ENCODE peak calls at places on chromosomes 16 and 17, in eight cellular contexts. One of them, this sample, is unnamed.

GRCh38 chr17:81165246-81166032 is at the start of gene PVALEF:
- DNase-seq in AG04449: no peak
- DNase-seq in fibroblast of lung: no peak
- DNase-seq in OCI-LY7: no peak
- DNase-seq in psoas muscle: peak
- DNase-seq in cardiac fibroblast: no peak
- DNase-seq in PC-9: no peak
- DNase-seq in A673: no peak
- DNase-seq in this sample: no peak

GRCh38 chr17:20236586-20237227 is 227.5 kb downstream of the SPECC1 start:
- DNase-seq in cardiac fibroblast: no peak
- DNase-seq in fibroblast of lung: no peak
- DNase-seq in psoas muscle: no peak
- DNase-seq in PC-9: no peak
- DNase-seq in AG04449: no peak
- DNase-seq in OCI-LY7: no peak
- DNase-seq in A673: no peak
- DNase-seq in this sample: no peak

GRCh38 chr17:35640977-35641526 is 53.9 kb downstream of the AP2B1 start:
- DNase-seq in A673: no peak
- DNase-seq in fibroblast of lung: no peak
- DNase-seq in psoas muscle: no peak
- DNase-seq in OCI-LY7: no peak
- DNase-seq in AG04449: no peak
- DNase-seq in PC-9: no peak
- DNase-seq in cardiac fibroblast: no peak
- DNase-seq in this sample: no peak

GRCh38 chr17:75549246-75550138 is 24.0 kb downstream of the LLGL2 start:
- DNase-seq in fibroblast of lung: no peak
- DNase-seq in cardiac fibroblast: no peak
- DNase-seq in psoas muscle: no peak
- DNase-seq in A673: no peak
- DNase-seq in OCI-LY7: no peak
- DNase-seq in PC-9: peak
- DNase-seq in AG04449: no peak
- DNase-seq in this sample: no peak

GRCh38 chr17:82905130-82905529 is 65.3 kb upstream of the ZNF750 start:
- DNase-seq in fibroblast of lung: no peak
- DNase-seq in cardiac fibroblast: no peak
- DNase-seq in AG04449: no peak
- DNase-seq in PC-9: no peak
- DNase-seq in A673: no peak
- DNase-seq in OCI-LY7: no peak
- DNase-seq in psoas muscle: no peak
- DNase-seq in this sample: no peak

GRCh38 chr17:72710834-72711233 is 381.7 kb downstream of the SLC39A11 start:
- DNase-seq in A673: no peak
- DNase-seq in fibroblast of lung: no peak
- DNase-seq in PC-9: no peak
- DNase-seq in AG04449: no peak
- DNase-seq in cardiac fibroblast: no peak
- DNase-seq in psoas muscle: no peak
- DNase-seq in OCI-LY7: no peak
- DNase-seq in this sample: no peak

GRCh38 chr17:81379523-81379942 is 15.7 kb upstream of the BAHCC1 start:
- DNase-seq in AG04449: no peak
- DNase-seq in OCI-LY7: no peak
- DNase-seq in cardiac fibroblast: no peak
- DNase-seq in psoas muscle: peak
- DNase-seq in PC-9: peak
- DNase-seq in fibroblast of lung: no peak
- DNase-seq in A673: no peak
- DNase-seq in this sample: no peak

GRCh38 chr17:69819316-69820087 is 255.5 kb upstream of the KCNJ16 start:
- DNase-seq in cardiac fibroblast: peak
- DNase-seq in AG04449: peak
- DNase-seq in psoas muscle: no peak
- DNase-seq in fibroblast of lung: peak
- DNase-seq in A673: no peak
- DNase-seq in OCI-LY7: no peak
- DNase-seq in PC-9: no peak
- DNase-seq in this sample: no peak

GRCh38 chr17:51298508-51299371 is 38.4 kb downstream of the UTP18 start:
- DNase-seq in psoas muscle: no peak
- DNase-seq in AG04449: no peak
- DNase-seq in OCI-LY7: peak
- DNase-seq in A673: peak
- DNase-seq in fibroblast of lung: peak
- DNase-seq in cardiac fibroblast: peak
- DNase-seq in PC-9: no peak
- DNase-seq in this sample: no peak

GRCh38 chr16:62033065-62033464 is 3.2 kb downstream of the CDH8 start:
- DNase-seq in OCI-LY7: no peak
- DNase-seq in AG04449: no peak
- DNase-seq in PC-9: no peak
- DNase-seq in cardiac fibroblast: no peak
- DNase-seq in psoas muscle: no peak
- DNase-seq in fibroblast of lung: no peak
- DNase-seq in A673: no peak
- DNase-seq in this sample: no peak

GRCh38 chr17:80856863-80857488 is 134.7 kb upstream of the CHMP6 start:
- DNase-seq in AG04449: no peak
- DNase-seq in psoas muscle: peak
- DNase-seq in A673: no peak
- DNase-seq in cardiac fibroblast: no peak
- DNase-seq in fibroblast of lung: no peak
- DNase-seq in PC-9: no peak
- DNase-seq in OCI-LY7: no peak
- DNase-seq in this sample: no peak

GRCh38 chr17:60601443-60602384 is 1.7 kb downstream of the PPM1D start:
- DNase-seq in AG04449: no peak
- DNase-seq in PC-9: peak
- DNase-seq in fibroblast of lung: peak
- DNase-seq in cardiac fibroblast: peak
- DNase-seq in A673: peak
- DNase-seq in psoas muscle: no peak
- DNase-seq in OCI-LY7: peak
- DNase-seq in this sample: no peak

GRCh38 chr17:18045691-18046090 is 6.5 kb downstream of the GID4 start:
- DNase-seq in OCI-LY7: peak
- DNase-seq in cardiac fibroblast: no peak
- DNase-seq in A673: no peak
- DNase-seq in psoas muscle: no peak
- DNase-seq in AG04449: no peak
- DNase-seq in PC-9: no peak
- DNase-seq in fibroblast of lung: no peak
- DNase-seq in this sample: no peak

DNA sequence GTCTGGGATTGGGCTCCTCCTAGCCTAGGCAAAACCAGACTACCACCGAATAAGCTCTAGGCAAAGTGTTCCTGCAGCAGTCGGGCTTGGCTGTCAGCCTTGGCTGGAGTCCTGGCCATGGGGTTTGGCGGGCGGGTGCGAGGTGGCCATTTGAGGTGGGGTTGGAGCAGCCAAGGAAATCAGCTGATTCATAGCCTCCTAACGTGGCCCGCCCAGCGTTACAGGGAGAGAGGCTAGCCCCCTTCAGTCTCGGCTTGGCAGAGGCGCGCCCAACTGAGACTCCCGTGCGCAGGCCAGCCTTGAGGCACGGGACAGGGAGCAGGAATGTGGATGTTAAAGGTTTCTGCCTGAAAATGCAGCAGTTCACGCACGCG is 1.9 kb downstream of the PMP22 start:
- DNase-seq in psoas muscle: peak
- DNase-seq in PC-9: no peak
- DNase-seq in A673: peak
- DNase-seq in cardiac fibroblast: peak
- DNase-seq in OCI-LY7: no peak
- DNase-seq in fibroblast of lung: peak
- DNase-seq in AG04449: no peak
- DNase-seq in this sample: no peak
- H3K4me3 ChIP-seq in psoas muscle: peak
- H3K4me3 ChIP-seq in PC-9: no peak
- H3K4me3 ChIP-seq in A673: no peak
- H3K4me3 ChIP-seq in cardiac fibroblast: peak
- H3K4me3 ChIP-seq in OCI-LY7: no peak
- H3K4me3 ChIP-seq in fibroblast of lung: peak
- H3K4me3 ChIP-seq in AG04449: peak
- H3K4me3 ChIP-seq in this sample: no peak

DNA sequence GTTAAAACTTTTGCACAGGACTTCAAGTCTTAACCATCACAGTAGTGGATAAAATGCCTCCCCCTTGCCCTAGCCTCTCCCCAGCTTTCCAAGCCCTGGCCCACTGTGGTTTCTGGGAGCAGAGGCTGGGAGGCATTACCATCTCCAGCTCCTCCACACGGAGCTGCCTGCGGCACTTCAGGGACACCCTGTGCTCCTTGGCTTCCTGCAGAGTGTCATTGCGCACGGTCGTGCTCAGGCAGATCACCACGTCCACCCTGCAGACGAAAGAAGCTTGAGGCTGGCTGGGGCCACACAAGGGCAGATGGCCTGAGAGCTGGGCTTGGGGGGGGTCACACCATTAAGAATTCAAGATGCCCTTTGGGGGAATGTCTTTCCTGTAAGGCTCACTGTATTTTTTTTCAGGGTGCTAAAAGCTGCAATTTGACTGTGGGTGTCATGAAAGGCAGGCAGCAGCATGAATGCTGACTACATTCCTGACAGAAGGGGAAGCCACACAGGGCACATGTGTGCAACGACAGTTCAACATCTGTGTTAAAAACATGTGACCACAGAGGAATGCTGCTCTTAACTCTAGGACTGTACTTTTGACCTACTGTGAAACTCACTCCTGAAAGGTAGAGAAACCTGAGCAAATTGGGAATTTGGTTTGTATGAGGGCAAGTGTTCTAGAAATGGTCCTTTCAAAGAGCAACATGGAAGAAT is 47.7 kb upstream of the CLEC18B start:
- DNase-seq in OCI-LY7: no peak
- DNase-seq in PC-9: no peak
- DNase-seq in cardiac fibroblast: no peak
- DNase-seq in fibroblast of lung: no peak
- DNase-seq in A673: no peak
- DNase-seq in psoas muscle: no peak
- DNase-seq in AG04449: no peak
- DNase-seq in this sample: no peak
- TF ChIP-seq CTCF in OCI-LY7: no peak
- TF ChIP-seq CTCF in PC-9: no peak
- TF ChIP-seq CTCF in cardiac fibroblast: no peak
- TF ChIP-seq CTCF in fibroblast of lung: no peak
- TF ChIP-seq CTCF in A673: no peak
- TF ChIP-seq CTCF in psoas muscle: no peak
- TF ChIP-seq CTCF in AG04449: no peak
- TF ChIP-seq CTCF in this sample: no peak

GRCh38 chr17:48647103-48647963 is 21.2 kb upstream of the HOXB9 start:
- DNase-seq in cardiac fibroblast: no peak
- DNase-seq in A673: no peak
- DNase-seq in PC-9: no peak
- DNase-seq in fibroblast of lung: no peak
- DNase-seq in OCI-LY7: no peak
- DNase-seq in AG04449: no peak
- DNase-seq in psoas muscle: no peak
- DNase-seq in this sample: no peak

GRCh38 chr17:48647964-48648245 is 21.7 kb upstream of the HOXB9 start:
- DNase-seq in PC-9: no peak
- DNase-seq in OCI-LY7: no peak
- DNase-seq in psoas muscle: no peak
- DNase-seq in fibroblast of lung: no peak
- DNase-seq in A673: no peak
- DNase-seq in cardiac fibroblast: no peak
- DNase-seq in AG04449: no peak
- DNase-seq in this sample: no peak

GRCh38 chr17:48644910-48645557 is 18.9 kb upstream of the HOXB9 start:
- DNase-seq in cardiac fibroblast: no peak
- DNase-seq in OCI-LY7: no peak
- DNase-seq in AG04449: no peak
- DNase-seq in A673: no peak
- DNase-seq in fibroblast of lung: no peak
- DNase-seq in PC-9: no peak
- DNase-seq in psoas muscle: no peak
- DNase-seq in this sample: no peak

GRCh38 chr17:48645639-48646182 is 19.6 kb upstream of the HOXB9 start:
- DNase-seq in psoas muscle: no peak
- DNase-seq in A673: no peak
- DNase-seq in OCI-LY7: no peak
- DNase-seq in cardiac fibroblast: no peak
- DNase-seq in fibroblast of lung: no peak
- DNase-seq in AG04449: no peak
- DNase-seq in PC-9: no peak
- DNase-seq in this sample: no peak

GRCh38 chr17:48646183-48647102 is 20.3 kb upstream of the HOXB9 start:
- DNase-seq in cardiac fibroblast: no peak
- DNase-seq in psoas muscle: no peak
- DNase-seq in A673: no peak
- DNase-seq in PC-9: no peak
- DNase-seq in OCI-LY7: no peak
- DNase-seq in fibroblast of lung: no peak
- DNase-seq in AG04449: no peak
- DNase-seq in this sample: no peak
- H3K4me3 ChIP-seq in cardiac fibroblast: no peak
- H3K4me3 ChIP-seq in psoas muscle: peak
- H3K4me3 ChIP-seq in A673: peak
- H3K4me3 ChIP-seq in PC-9: no peak
- H3K4me3 ChIP-seq in OCI-LY7: no peak
- H3K4me3 ChIP-seq in fibroblast of lung: no peak
- H3K4me3 ChIP-seq in AG04449: peak
- H3K4me3 ChIP-seq in this sample: peak

GRCh38 chr16:75821117-75821516 is 94.8 kb upstream of the CPHXL start:
- DNase-seq in PC-9: no peak
- DNase-seq in OCI-LY7: peak
- DNase-seq in A673: no peak
- DNase-seq in fibroblast of lung: no peak
- DNase-seq in psoas muscle: no peak
- DNase-seq in cardiac fibroblast: no peak
- DNase-seq in AG04449: no peak
- DNase-seq in this sample: no peak

GRCh38 chr16:75820672-75821071 is 94.4 kb upstream of the CPHXL start:
- DNase-seq in cardiac fibroblast: no peak
- DNase-seq in PC-9: peak
- DNase-seq in A673: no peak
- DNase-seq in psoas muscle: no peak
- DNase-seq in fibroblast of lung: no peak
- DNase-seq in OCI-LY7: no peak
- DNase-seq in AG04449: no peak
- DNase-seq in this sample: no peak

GRCh38 chr16:75818491-75818890 is 92.2 kb upstream of the CPHXL start:
- DNase-seq in A673: no peak
- DNase-seq in PC-9: no peak
- DNase-seq in cardiac fibroblast: no peak
- DNase-seq in OCI-LY7: no peak
- DNase-seq in fibroblast of lung: no peak
- DNase-seq in psoas muscle: no peak
- DNase-seq in AG04449: no peak
- DNase-seq in this sample: no peak
- TF ChIP-seq CTCF in A673: no peak
- TF ChIP-seq CTCF in PC-9: no peak
- TF ChIP-seq CTCF in cardiac fibroblast: no peak
- TF ChIP-seq CTCF in OCI-LY7: no peak
- TF ChIP-seq CTCF in fibroblast of lung: no peak
- TF ChIP-seq CTCF in psoas muscle: no peak
- TF ChIP-seq CTCF in AG04449: no peak
- TF ChIP-seq CTCF in this sample: no peak